ENCODE peak calls at places on chromosomes 12 and 14, in nine cellular contexts. D, L, G, W, P, T, O, V and J are unnamed samples.

GRCh38 chr12:66851134-66851533 is 172.3 kb upstream of the GRIP1 start:
- DNase-seq in D (peak), L (peak), G (no peak), W (no peak), P (no peak), T (no peak), O (no peak), V (no peak), J (no peak)

GRCh38 chr12:48929551-48929950 is 4.3 kb upstream of the FKBP11 start:
- DNase-seq in D (no peak), L (no peak), G (no peak), W (no peak), P (no peak), T (no peak), O (no peak), V (no peak), J (no peak)

GRCh38 chr14:95189400-95190162 is 32.3 kb upstream of the DICER1 start:
- DNase-seq in D (no peak), L (no peak), G (no peak), W (no peak), P (no peak), T (no peak), O (no peak), V (no peak), J (no peak)

GRCh38 chr14:79842270-79842669 is 369.0 kb downstream of the DIO2 start:
- DNase-seq in D (no peak), L (no peak), G (no peak), W (peak), P (peak), T (no peak), O (peak), V (peak), J (no peak)

GRCh38 chr12:94062796-94063635 is 85.4 kb upstream of the PLXNC1 start:
- DNase-seq in D (no peak), L (no peak), G (no peak), W (no peak), P (no peak), T (no peak), O (no peak), V (no peak), J (no peak)

GRCh38 chr12:74871817-74872216 is 334.2 kb downstream of the ATXN7L3B start:
- DNase-seq in D (no peak), L (no peak), G (no peak), W (no peak), P (no peak), T (no peak), O (no peak), V (no peak), J (no peak)

GRCh38 chr12:76029982-76030377 is 1.6 kb downstream of the PHLDA1 start:
- DNase-seq in D (no peak), L (no peak), G (peak), W (no peak), P (no peak), T (peak), O (no peak), V (peak), J (no peak)

GRCh38 chr14:94028450-94028826 is 2.3 kb downstream of the OTUB2 start:
- DNase-seq in D (no peak), L (no peak), G (peak), W (no peak), P (no peak), T (no peak), O (no peak), V (no peak), J (peak)

GRCh38 chr12:12714276-12715001 is 2.7 kb upstream of the CDKN1B start:
- DNase-seq in D (peak), L (peak), G (peak), W (peak), P (no peak), T (peak), O (no peak), V (peak), J (no peak)

GRCh38 chr12:25578739-25579138 is 25.7 kb upstream of the LMNTD1 start:
- DNase-seq in D (no peak), L (no peak), G (no peak), W (no peak), P (no peak), T (no peak), O (no peak), V (no peak), J (no peak)

GRCh38 chr14:55705651-55706340 is 125.8 kb downstream of the KTN1 start:
- DNase-seq in D (no peak), L (no peak), G (no peak), W (no peak), P (no peak), T (no peak), O (no peak), V (peak), J (peak)

GRCh38 chr14:58637040-58637390 is 747 bp upstream of the DACT1 start:
- DNase-seq in D (no peak), L (no peak), G (peak), W (peak), P (peak), T (no peak), O (peak), V (peak), J (no peak)

GRCh38 chr14:88322505-88323085 is 474 bp downstream of the KCNK10 start:
- DNase-seq in D (no peak), L (no peak), G (peak), W (no peak), P (no peak), T (peak), O (no peak), V (no peak), J (no peak)

GRCh38 chr12:69739287-69740191 is 879 bp downstream of the RAB3IP start:
- DNase-seq in D (peak), L (peak), G (peak), W (peak), P (peak), T (peak), O (peak), V (peak), J (peak)

GRCh38 chr12:57085999-57086950 is 2.6 kb upstream of the NAB2 start:
- DNase-seq in D (peak), L (no peak), G (peak), W (peak), P (peak), T (peak), O (peak), V (peak), J (peak)

GRCh38 chr12:132554857-132555630 is 55.3 kb downstream of the LRCOL1 start:
- DNase-seq in D (peak), L (peak), G (peak), W (no peak), P (no peak), T (peak), O (no peak), V (peak), J (no peak)

GRCh38 chr12:23631991-23632390 is 317.5 kb downstream of the SOX5 start:
- DNase-seq in D (no peak), L (no peak), G (peak), W (no peak), P (no peak), T (no peak), O (no peak), V (no peak), J (peak)

GRCh38 chr14:45807187-45807586 is 554.2 kb upstream of the MIS18BP1 start:
- DNase-seq in D (no peak), L (no peak), G (no peak), W (no peak), P (no peak), T (no peak), O (no peak), V (no peak), J (no peak)

GRCh38 chr12:116141110-116141832 is 136.2 kb downstream of the MED13L start:
- DNase-seq in D (peak), L (no peak), G (no peak), W (no peak), P (no peak), T (no peak), O (no peak), V (no peak), J (no peak)

GRCh38 chr12:45988259-45988658 is 2.1 kb downstream of the SCAF11 start:
- DNase-seq in D (peak), L (no peak), G (no peak), W (no peak), P (no peak), T (no peak), O (no peak), V (no peak), J (no peak)

GRCh38 chr12:85007836-85008235 is 28.2 kb downstream of the TSPAN19 start:
- DNase-seq in D (no peak), L (no peak), G (no peak), W (no peak), P (no peak), T (no peak), O (no peak), V (peak), J (no peak)

GRCh38 chr12:32906407-32907165 is 10.0 kb upstream of the PKP2 start:
- DNase-seq in D (no peak), L (no peak), G (no peak), W (no peak), P (no peak), T (no peak), O (no peak), V (no peak), J (no peak)

GRCh38 chr14:105974902-105975301 is 448.5 kb downstream of the TMEM121 start:
- DNase-seq in D (no peak), L (no peak), G (no peak), W (no peak), P (no peak), T (peak), O (no peak), V (peak), J (no peak)

GRCh38 chr14:88870777-88871176 is 46.3 kb downstream of the TTC8 start:
- DNase-seq in D (no peak), L (no peak), G (no peak), W (no peak), P (no peak), T (no peak), O (no peak), V (no peak), J (no peak)

GRCh38 chr12:104971276-104971675 is 13.2 kb upstream of the SLC41A2 start:
- DNase-seq in D (no peak), L (no peak), G (no peak), W (no peak), P (no peak), T (no peak), O (no peak), V (no peak), J (no peak)

GRCh38 chr14:45057881-45058364 is 26.0 kb upstream of the PRPF39 start:
- DNase-seq in D (no peak), L (no peak), G (no peak), W (no peak), P (no peak), T (no peak), O (no peak), V (no peak), J (no peak)

GRCh38 chr12:31033681-31034080 is 40.0 kb upstream of the DDX11 start:
- DNase-seq in D (no peak), L (no peak), G (no peak), W (no peak), P (no peak), T (no peak), O (no peak), V (no peak), J (no peak)

GRCh38 chr12:124898200-124898950 is 16.1 kb downstream of the UBC start:
- DNase-seq in D (peak), L (peak), G (peak), W (peak), P (no peak), T (peak), O (no peak), V (peak), J (no peak)

GRCh38 chr14:103483600-103483999 is 39.0 kb downstream of the CKB start:
- DNase-seq in D (no peak), L (no peak), G (no peak), W (no peak), P (no peak), T (no peak), O (no peak), V (no peak), J (peak)

GRCh38 chr12:117685115-117685926 is 283.5 kb downstream of the KSR2 start:
- DNase-seq in D (no peak), L (peak), G (peak), W (no peak), P (peak), T (peak), O (peak), V (peak), J (peak)

GRCh38 chr14:56482306-56482705 is 97.3 kb upstream of the TMEM260 start:
- DNase-seq in D (no peak), L (peak), G (peak), W (no peak), P (no peak), T (peak), O (no peak), V (peak), J (no peak)

GRCh38 chr14:61321385-61322010 is at the start of gene PRKCH:
- DNase-seq in D (no peak), L (peak), G (peak), W (peak), P (peak), T (peak), O (peak), V (peak), J (peak)

GRCh38 chr14:60204843-60205774 is 39.9 kb upstream of the DHRS7 start:
- DNase-seq in D (peak), L (no peak), G (no peak), W (no peak), P (no peak), T (peak), O (no peak), V (no peak), J (no peak)

GRCh38 chr12:26614217-26614616 is 218.8 kb downstream of the ITPR2 start:
- DNase-seq in D (peak), L (peak), G (peak), W (peak), P (peak), T (peak), O (no peak), V (peak), J (peak)

GRCh38 chr14:31477248-31477647 is 10.6 kb downstream of the GPR33 start:
- DNase-seq in D (no peak), L (no peak), G (no peak), W (no peak), P (no peak), T (no peak), O (no peak), V (no peak), J (no peak)

GRCh38 chr14:31484754-31485153 is 3.1 kb downstream of the GPR33 start:
- DNase-seq in D (no peak), L (peak), G (no peak), W (no peak), P (no peak), T (no peak), O (no peak), V (no peak), J (no peak)

GRCh38 chr14:31476131-31476917 is 11.5 kb downstream of the GPR33 start:
- DNase-seq in D (no peak), L (no peak), G (no peak), W (no peak), P (no peak), T (no peak), O (no peak), V (no peak), J (no peak)

DNA sequence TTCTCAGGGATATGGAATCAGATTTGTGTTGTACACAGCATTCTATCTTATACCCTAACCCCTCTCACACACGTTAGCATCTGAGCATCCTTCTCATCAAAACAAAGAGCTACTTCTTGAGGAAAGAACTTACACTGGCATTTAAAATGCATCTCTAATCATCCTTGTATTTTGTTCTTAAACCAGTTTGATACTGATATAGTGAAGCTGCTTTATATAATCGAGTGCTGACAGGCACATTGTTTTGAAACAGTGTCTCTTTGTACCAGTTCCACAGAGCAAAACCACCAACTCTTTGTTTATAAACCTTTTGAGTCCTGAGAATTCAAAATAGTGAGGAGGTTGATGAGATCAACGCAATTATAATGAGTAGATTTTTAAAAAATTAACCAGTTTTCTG is 8.8 kb downstream of the GPR33 start:
- DNase-seq in D (no peak), L (no peak), G (no peak), W (no peak), P (no peak), T (no peak), O (no peak), V (no peak), J (no peak)
- TF ChIP-seq CTCF in D (no peak), L (no peak), G (no peak), W (no peak), P (no peak), T (no peak), O (no peak), V (no peak), J (no peak)

GRCh38 chr14:75273272-75274044 is 5.2 kb upstream of the FOS start:
- DNase-seq in D (no peak), L (no peak), G (no peak), W (no peak), P (no peak), T (no peak), O (peak), V (no peak), J (no peak)
- H3K27ac ChIP-seq in D (no peak), L (peak), G (no peak), W (peak), P (peak), T (no peak), O (peak), V (no peak), J (peak)

DNA sequence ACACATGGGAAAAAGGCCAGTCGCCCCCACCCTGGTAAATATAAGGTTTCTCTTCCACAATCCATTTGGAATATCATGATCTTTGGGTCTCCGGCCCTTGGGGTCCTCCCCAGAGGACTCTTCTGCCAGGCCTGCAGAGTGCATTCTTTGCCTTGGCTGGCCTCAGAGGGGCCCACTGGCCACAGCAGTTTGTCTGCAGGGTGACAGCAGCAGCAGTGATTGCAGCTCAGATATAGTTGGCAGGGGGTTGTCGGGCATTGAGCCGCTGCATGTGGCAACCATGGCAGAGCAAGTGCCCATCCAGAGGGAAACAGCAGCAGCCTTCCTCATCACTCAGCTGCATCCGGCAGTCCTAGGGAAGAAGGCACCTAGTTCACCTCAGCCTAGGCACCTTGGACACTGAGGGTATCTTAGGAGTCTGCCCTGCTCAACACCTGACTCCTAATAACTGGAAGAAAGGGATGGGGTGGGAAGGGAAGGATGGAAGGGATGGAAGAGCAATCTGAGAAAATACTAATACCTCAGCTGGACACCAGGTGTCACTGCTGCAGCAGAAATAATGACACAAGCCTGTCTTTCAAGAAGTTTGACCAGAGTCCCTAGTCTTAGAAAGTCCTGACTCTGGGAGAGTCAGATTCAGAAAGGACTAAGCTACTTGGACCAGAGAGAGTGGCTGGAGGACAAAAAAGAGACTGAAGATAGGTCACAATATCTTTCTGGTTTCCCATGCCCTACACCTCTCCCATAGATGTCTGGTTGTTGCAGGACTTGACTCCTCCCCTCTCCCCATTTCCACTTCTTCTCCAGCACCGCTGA is 8.9 kb downstream of the AJUBA start:
- DNase-seq in D (peak), L (peak), G (peak), W (peak), P (no peak), T (peak), O (no peak), V (peak), J (no peak)
- TF ChIP-seq CTCF in D (peak), L (peak), G (peak), W (peak), P (peak), T (peak), O (peak), V (peak), J (peak)

GRCh38 chr14:97412933-97413574 is 615.9 kb downstream of the VRK1 start:
- DNase-seq in D (no peak), L (no peak), G (peak), W (no peak), P (no peak), T (no peak), O (no peak), V (no peak), J (no peak)
- H3K27ac ChIP-seq in D (no peak), L (no peak), G (no peak), W (no peak), P (no peak), T (peak), O (no peak), V (no peak), J (no peak)

DNA sequence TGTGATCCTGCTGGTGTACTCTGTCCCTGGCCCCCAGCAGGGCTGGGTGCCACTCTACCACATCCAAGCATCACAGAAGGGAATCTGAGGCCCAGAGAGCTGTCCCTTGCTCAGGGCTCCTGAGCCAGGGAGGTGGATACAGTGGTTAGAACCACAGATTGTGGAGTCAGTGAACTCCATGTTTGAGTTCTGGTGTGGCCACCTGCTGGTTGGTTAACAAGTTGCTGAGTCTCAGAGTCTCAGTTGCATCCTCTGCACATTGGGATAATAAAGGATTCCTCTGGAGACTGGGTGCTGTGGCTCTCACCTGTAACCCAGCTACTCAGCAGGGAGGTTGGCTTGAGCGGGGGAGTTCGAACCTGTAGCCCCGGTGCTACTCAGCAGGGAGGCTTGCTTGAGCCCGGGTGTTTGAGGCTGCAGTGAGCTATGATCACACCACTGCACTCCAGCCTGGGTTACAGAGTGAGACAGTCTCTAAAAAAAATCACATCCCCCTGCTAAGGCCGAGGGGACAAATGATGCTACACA is 39.4 kb downstream of the MVK start:
- DNase-seq in D (peak), L (no peak), G (no peak), W (no peak), P (no peak), T (peak), O (no peak), V (peak), J (no peak)
- TF ChIP-seq CTCF in D (peak), L (peak), G (peak), W (no peak), P (no peak), T (peak), O (no peak), V (peak), J (no peak)